ENCODE peak calls at places on chromosomes 11 and 22, in six cellular contexts. One of them, this sample, is unnamed.

GRCh38 chr11:69640995-69641581 is at the start of gene CCND1:
- DNase-seq in GM23338: peak
- DNase-seq in HepG2: peak
- DNase-seq in GM12865: peak
- DNase-seq in epithelial cell of proximal tubule: peak
- DNase-seq in BE2C: peak
- DNase-seq in this sample: peak

GRCh38 chr11:27184458-27185312 is 144.1 kb downstream of the BBOX1 start:
- DNase-seq in GM23338: no peak
- DNase-seq in HepG2: no peak
- DNase-seq in GM12865: no peak
- DNase-seq in epithelial cell of proximal tubule: no peak
- DNase-seq in BE2C: no peak
- DNase-seq in this sample: no peak

GRCh38 chr11:44989831-44990566 is 39.3 kb upstream of the TP53I11 start:
- DNase-seq in GM23338: no peak
- DNase-seq in HepG2: no peak
- DNase-seq in GM12865: no peak
- DNase-seq in epithelial cell of proximal tubule: no peak
- DNase-seq in BE2C: peak
- DNase-seq in this sample: no peak

GRCh38 chr22:47175761-47176359 is 413.4 kb downstream of the TBC1D22A start:
- DNase-seq in GM23338: no peak
- DNase-seq in HepG2: no peak
- DNase-seq in GM12865: no peak
- DNase-seq in epithelial cell of proximal tubule: no peak
- DNase-seq in BE2C: no peak
- DNase-seq in this sample: no peak

GRCh38 chr11:76455931-76456330 is 11.1 kb downstream of the EMSY start:
- DNase-seq in GM23338: no peak
- DNase-seq in HepG2: no peak
- DNase-seq in GM12865: no peak
- DNase-seq in epithelial cell of proximal tubule: no peak
- DNase-seq in BE2C: no peak
- DNase-seq in this sample: no peak

GRCh38 chr11:102223859-102224258 is 93.4 kb upstream of the BIRC3 start:
- DNase-seq in GM23338: no peak
- DNase-seq in HepG2: no peak
- DNase-seq in GM12865: no peak
- DNase-seq in epithelial cell of proximal tubule: no peak
- DNase-seq in BE2C: no peak
- DNase-seq in this sample: no peak

GRCh38 chr11:120548682-120549209 is 37.2 kb downstream of the GRIK4 start:
- DNase-seq in GM23338: no peak
- DNase-seq in HepG2: no peak
- DNase-seq in GM12865: no peak
- DNase-seq in epithelial cell of proximal tubule: no peak
- DNase-seq in BE2C: no peak
- DNase-seq in this sample: no peak

GRCh38 chr11:92550411-92550810 is 325.8 kb downstream of the FAT3 start:
- DNase-seq in GM23338: peak
- DNase-seq in HepG2: no peak
- DNase-seq in GM12865: no peak
- DNase-seq in epithelial cell of proximal tubule: no peak
- DNase-seq in BE2C: no peak
- DNase-seq in this sample: no peak

GRCh38 chr11:30113326-30113873 is 96.6 kb upstream of the KCNA4 start:
- DNase-seq in GM23338: no peak
- DNase-seq in HepG2: no peak
- DNase-seq in GM12865: no peak
- DNase-seq in epithelial cell of proximal tubule: no peak
- DNase-seq in BE2C: no peak
- DNase-seq in this sample: no peak

GRCh38 chr11:119885067-119885466 is 156.1 kb upstream of the NECTIN1 start:
- DNase-seq in GM23338: no peak
- DNase-seq in HepG2: no peak
- DNase-seq in GM12865: no peak
- DNase-seq in epithelial cell of proximal tubule: no peak
- DNase-seq in BE2C: no peak
- DNase-seq in this sample: no peak

GRCh38 chr11:34650528-34650927 is 29.6 kb downstream of the EHF start:
- DNase-seq in GM23338: no peak
- DNase-seq in HepG2: no peak
- DNase-seq in GM12865: peak
- DNase-seq in epithelial cell of proximal tubule: no peak
- DNase-seq in BE2C: no peak
- DNase-seq in this sample: no peak

GRCh38 chr22:50176850-50177536 is 6.5 kb downstream of the PANX2 start:
- DNase-seq in GM23338: peak
- DNase-seq in HepG2: no peak
- DNase-seq in GM12865: no peak
- DNase-seq in epithelial cell of proximal tubule: no peak
- DNase-seq in BE2C: no peak
- DNase-seq in this sample: no peak

GRCh38 chr22:43482310-43482625 is 70.5 kb downstream of the MPPED1 start:
- DNase-seq in GM23338: peak
- DNase-seq in HepG2: no peak
- DNase-seq in GM12865: no peak
- DNase-seq in epithelial cell of proximal tubule: no peak
- DNase-seq in BE2C: no peak
- DNase-seq in this sample: no peak

GRCh38 chr11:113188433-113188834 is 125.9 kb upstream of the TTC12 start:
- DNase-seq in GM23338: no peak
- DNase-seq in HepG2: no peak
- DNase-seq in GM12865: peak
- DNase-seq in epithelial cell of proximal tubule: no peak
- DNase-seq in BE2C: no peak
- DNase-seq in this sample: no peak

DNA sequence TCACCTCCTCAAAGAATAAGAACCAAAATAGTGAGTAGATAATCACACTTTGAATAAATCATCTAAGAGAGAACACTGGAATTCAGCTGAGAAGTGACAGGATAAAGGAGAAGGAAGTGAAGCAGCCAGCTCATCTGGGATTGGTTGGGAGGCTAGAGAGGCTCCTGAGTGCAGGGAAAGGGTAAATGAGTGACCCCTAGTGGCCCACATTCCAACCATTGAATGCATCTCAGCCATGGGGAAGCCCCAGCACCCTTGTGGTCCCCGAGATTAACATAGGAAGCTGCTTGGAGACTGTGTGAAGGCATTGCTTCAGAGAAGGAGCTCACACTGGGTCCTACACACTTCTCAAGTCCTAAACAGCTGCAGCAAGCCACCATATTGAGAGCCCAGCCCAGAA is 82.3 kb downstream of the JRKL start:
- DNase-seq in GM23338: peak
- DNase-seq in HepG2: no peak
- DNase-seq in GM12865: peak
- DNase-seq in epithelial cell of proximal tubule: no peak
- DNase-seq in BE2C: no peak
- DNase-seq in this sample: no peak
- H3K4me3 ChIP-seq in GM23338: no peak
- H3K4me3 ChIP-seq in HepG2: no peak
- H3K4me3 ChIP-seq in GM12865: no peak
- H3K4me3 ChIP-seq in epithelial cell of proximal tubule: no peak
- H3K4me3 ChIP-seq in BE2C: no peak
- H3K4me3 ChIP-seq in this sample: no peak

GRCh38 chr11:94909371-94909820 is 64.0 kb downstream of the CWC15 start:
- DNase-seq in GM23338: no peak
- DNase-seq in HepG2: no peak
- DNase-seq in GM12865: no peak
- DNase-seq in epithelial cell of proximal tubule: no peak
- DNase-seq in BE2C: no peak
- DNase-seq in this sample: no peak
- H3K4me3 ChIP-seq in GM23338: no peak
- H3K4me3 ChIP-seq in HepG2: no peak
- H3K4me3 ChIP-seq in GM12865: no peak
- H3K4me3 ChIP-seq in epithelial cell of proximal tubule: no peak
- H3K4me3 ChIP-seq in BE2C: no peak
- H3K4me3 ChIP-seq in this sample: no peak

GRCh38 chr22:45451988-45452387 is 38.5 kb downstream of the RIBC2 start:
- DNase-seq in GM23338: no peak
- DNase-seq in HepG2: no peak
- DNase-seq in GM12865: no peak
- DNase-seq in epithelial cell of proximal tubule: no peak
- DNase-seq in BE2C: no peak
- DNase-seq in this sample: no peak
- H3K4me3 ChIP-seq in GM23338: no peak
- H3K4me3 ChIP-seq in HepG2: no peak
- H3K4me3 ChIP-seq in GM12865: no peak
- H3K4me3 ChIP-seq in epithelial cell of proximal tubule: no peak
- H3K4me3 ChIP-seq in BE2C: no peak
- H3K4me3 ChIP-seq in this sample: no peak

GRCh38 chr22:22111267-22111751 is 128.7 kb upstream of the TOP3B start:
- DNase-seq in GM23338: no peak
- DNase-seq in HepG2: no peak
- DNase-seq in GM12865: peak
- DNase-seq in epithelial cell of proximal tubule: peak
- DNase-seq in BE2C: no peak
- DNase-seq in this sample: peak
- H3K4me3 ChIP-seq in GM23338: no peak
- H3K4me3 ChIP-seq in HepG2: no peak
- H3K4me3 ChIP-seq in GM12865: no peak
- H3K4me3 ChIP-seq in epithelial cell of proximal tubule: no peak
- H3K4me3 ChIP-seq in BE2C: no peak
- H3K4me3 ChIP-seq in this sample: no peak

DNA sequence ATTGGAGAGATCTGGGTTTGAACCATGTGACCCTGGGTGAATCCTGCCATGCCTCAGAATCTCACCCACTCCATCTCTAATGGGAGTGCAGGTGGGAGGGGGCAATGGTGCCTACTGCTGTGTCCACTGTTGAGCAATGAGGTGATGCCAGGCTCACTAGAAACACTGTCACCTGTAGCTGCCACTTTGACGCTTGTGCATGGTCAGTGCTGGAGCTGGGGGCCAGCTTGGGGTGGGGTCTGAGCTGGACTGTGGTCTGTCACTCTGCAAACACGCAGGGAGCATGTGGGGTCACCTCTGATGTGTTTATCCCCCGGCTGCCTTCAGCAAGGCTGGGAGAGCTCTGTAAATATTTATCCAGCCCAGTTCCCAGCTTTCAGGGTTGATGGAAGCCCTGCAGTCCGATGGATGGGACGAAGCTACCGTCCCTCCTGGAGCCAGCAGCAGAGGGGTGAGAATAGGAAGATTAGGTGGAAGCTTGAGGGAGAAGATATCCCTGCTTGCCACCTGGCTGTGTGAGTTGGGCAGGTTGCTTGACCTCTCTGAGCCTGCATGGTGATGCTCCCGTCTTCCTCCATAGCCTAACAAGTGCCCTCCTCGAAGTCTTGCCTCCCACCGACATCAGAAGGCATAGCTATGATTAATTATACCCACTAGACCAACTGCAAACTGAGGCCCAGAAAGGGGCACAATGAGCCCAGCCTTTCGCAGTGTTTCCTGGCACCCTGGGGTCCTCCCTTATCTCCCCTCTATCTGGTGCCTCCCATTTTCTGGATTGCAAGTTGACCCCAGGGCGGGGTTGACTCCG is 1.7 kb downstream of the MMP11 start:
- DNase-seq in GM23338: no peak
- DNase-seq in HepG2: peak
- DNase-seq in GM12865: no peak
- DNase-seq in epithelial cell of proximal tubule: no peak
- DNase-seq in BE2C: no peak
- DNase-seq in this sample: no peak
- H3K4me3 ChIP-seq in GM23338: no peak
- H3K4me3 ChIP-seq in HepG2: peak
- H3K4me3 ChIP-seq in GM12865: no peak
- H3K4me3 ChIP-seq in epithelial cell of proximal tubule: no peak
- H3K4me3 ChIP-seq in BE2C: no peak
- H3K4me3 ChIP-seq in this sample: no peak

GRCh38 chr22:39530692-39531331 is 1.7 kb downstream of the RPS19BP1 start:
- DNase-seq in GM23338: peak
- DNase-seq in HepG2: peak
- DNase-seq in GM12865: peak
- DNase-seq in epithelial cell of proximal tubule: no peak
- DNase-seq in BE2C: peak
- DNase-seq in this sample: no peak
- H3K4me3 ChIP-seq in GM23338: peak
- H3K4me3 ChIP-seq in HepG2: peak
- H3K4me3 ChIP-seq in GM12865: no peak
- H3K4me3 ChIP-seq in epithelial cell of proximal tubule: no peak
- H3K4me3 ChIP-seq in BE2C: no peak
- H3K4me3 ChIP-seq in this sample: no peak